ENCODE peak calls at places on chromosomes 3 and 15, in seven cellular contexts. One of them, this sample, is unnamed.

GRCh38 chr3:111303760-111304159 is 232.1 kb downstream of the NECTIN3 start:
- DNase-seq in body of pancreas: no peak
- DNase-seq in renal cortical epithelial cell: no peak
- DNase-seq in thoracic aorta: no peak
- DNase-seq in stimulated activated CD8-positive, alpha-beta memory T cell treated with anti-CD3 and anti-CD28 coated beads, Interleukin-4, amount 100 ng/mL, for 4 hours: no peak
- DNase-seq in left lobe of liver: no peak
- DNase-seq in posterior vena cava: no peak
- DNase-seq in this sample: no peak

GRCh38 chr3:114361391-114361790 is 67.6 kb downstream of the TIGIT start:
- DNase-seq in body of pancreas: no peak
- DNase-seq in renal cortical epithelial cell: peak
- DNase-seq in thoracic aorta: no peak
- DNase-seq in stimulated activated CD8-positive, alpha-beta memory T cell treated with anti-CD3 and anti-CD28 coated beads, Interleukin-4, amount 100 ng/mL, for 4 hours: no peak
- DNase-seq in left lobe of liver: no peak
- DNase-seq in posterior vena cava: no peak
- DNase-seq in this sample: no peak

GRCh38 chr3:29057326-29057725 is 223.5 kb upstream of the RBMS3 start:
- DNase-seq in body of pancreas: no peak
- DNase-seq in renal cortical epithelial cell: peak
- DNase-seq in thoracic aorta: no peak
- DNase-seq in stimulated activated CD8-positive, alpha-beta memory T cell treated with anti-CD3 and anti-CD28 coated beads, Interleukin-4, amount 100 ng/mL, for 4 hours: no peak
- DNase-seq in left lobe of liver: no peak
- DNase-seq in posterior vena cava: no peak
- DNase-seq in this sample: no peak

GRCh38 chr15:64571857-64572291 is 111.5 kb downstream of the ZNF609 start:
- DNase-seq in body of pancreas: peak
- DNase-seq in renal cortical epithelial cell: peak
- DNase-seq in thoracic aorta: no peak
- DNase-seq in stimulated activated CD8-positive, alpha-beta memory T cell treated with anti-CD3 and anti-CD28 coated beads, Interleukin-4, amount 100 ng/mL, for 4 hours: no peak
- DNase-seq in left lobe of liver: no peak
- DNase-seq in posterior vena cava: no peak
- DNase-seq in this sample: no peak

GRCh38 chr3:129650256-129650872 is 43.9 kb upstream of the PLXND1 start:
- DNase-seq in body of pancreas: peak
- DNase-seq in renal cortical epithelial cell: peak
- DNase-seq in thoracic aorta: peak
- DNase-seq in stimulated activated CD8-positive, alpha-beta memory T cell treated with anti-CD3 and anti-CD28 coated beads, Interleukin-4, amount 100 ng/mL, for 4 hours: peak
- DNase-seq in left lobe of liver: peak
- DNase-seq in posterior vena cava: peak
- DNase-seq in this sample: no peak

GRCh38 chr3:170697803-170698350 is 112.0 kb upstream of the SLC7A14 start:
- DNase-seq in body of pancreas: no peak
- DNase-seq in renal cortical epithelial cell: no peak
- DNase-seq in thoracic aorta: no peak
- DNase-seq in stimulated activated CD8-positive, alpha-beta memory T cell treated with anti-CD3 and anti-CD28 coated beads, Interleukin-4, amount 100 ng/mL, for 4 hours: no peak
- DNase-seq in left lobe of liver: no peak
- DNase-seq in posterior vena cava: no peak
- DNase-seq in this sample: no peak

GRCh38 chr3:141454906-141455602 is 31.8 kb upstream of the RASA2 start:
- DNase-seq in body of pancreas: no peak
- DNase-seq in renal cortical epithelial cell: peak
- DNase-seq in thoracic aorta: no peak
- DNase-seq in stimulated activated CD8-positive, alpha-beta memory T cell treated with anti-CD3 and anti-CD28 coated beads, Interleukin-4, amount 100 ng/mL, for 4 hours: no peak
- DNase-seq in left lobe of liver: no peak
- DNase-seq in posterior vena cava: no peak
- DNase-seq in this sample: no peak

GRCh38 chr15:68354923-68355322 is 77.0 kb downstream of the ITGA11 start:
- DNase-seq in body of pancreas: no peak
- DNase-seq in renal cortical epithelial cell: peak
- DNase-seq in thoracic aorta: no peak
- DNase-seq in stimulated activated CD8-positive, alpha-beta memory T cell treated with anti-CD3 and anti-CD28 coated beads, Interleukin-4, amount 100 ng/mL, for 4 hours: no peak
- DNase-seq in left lobe of liver: no peak
- DNase-seq in posterior vena cava: no peak
- DNase-seq in this sample: no peak

GRCh38 chr15:35992791-35993190 is 446.8 kb upstream of the DPH6 start:
- DNase-seq in body of pancreas: no peak
- DNase-seq in renal cortical epithelial cell: no peak
- DNase-seq in thoracic aorta: no peak
- DNase-seq in stimulated activated CD8-positive, alpha-beta memory T cell treated with anti-CD3 and anti-CD28 coated beads, Interleukin-4, amount 100 ng/mL, for 4 hours: no peak
- DNase-seq in left lobe of liver: no peak
- DNase-seq in posterior vena cava: no peak
- DNase-seq in this sample: no peak

GRCh38 chr15:74422723-74423442 is 10.9 kb downstream of the SEMA7A start:
- DNase-seq in body of pancreas: no peak
- DNase-seq in renal cortical epithelial cell: peak
- DNase-seq in thoracic aorta: no peak
- DNase-seq in stimulated activated CD8-positive, alpha-beta memory T cell treated with anti-CD3 and anti-CD28 coated beads, Interleukin-4, amount 100 ng/mL, for 4 hours: no peak
- DNase-seq in left lobe of liver: no peak
- DNase-seq in posterior vena cava: no peak
- DNase-seq in this sample: no peak

GRCh38 chr15:67806539-67806935 is 18.8 kb upstream of the SKOR1 start:
- DNase-seq in body of pancreas: no peak
- DNase-seq in renal cortical epithelial cell: no peak
- DNase-seq in thoracic aorta: no peak
- DNase-seq in stimulated activated CD8-positive, alpha-beta memory T cell treated with anti-CD3 and anti-CD28 coated beads, Interleukin-4, amount 100 ng/mL, for 4 hours: no peak
- DNase-seq in left lobe of liver: peak
- DNase-seq in posterior vena cava: no peak
- DNase-seq in this sample: no peak

GRCh38 chr3:47980795-47981194 is 35.4 kb downstream of the MAP4 start:
- DNase-seq in body of pancreas: no peak
- DNase-seq in renal cortical epithelial cell: no peak
- DNase-seq in thoracic aorta: no peak
- DNase-seq in stimulated activated CD8-positive, alpha-beta memory T cell treated with anti-CD3 and anti-CD28 coated beads, Interleukin-4, amount 100 ng/mL, for 4 hours: no peak
- DNase-seq in left lobe of liver: no peak
- DNase-seq in posterior vena cava: no peak
- DNase-seq in this sample: no peak

GRCh38 chr15:78368671-78369070 is 28.5 kb downstream of the CRABP1 start:
- DNase-seq in body of pancreas: no peak
- DNase-seq in renal cortical epithelial cell: no peak
- DNase-seq in thoracic aorta: no peak
- DNase-seq in stimulated activated CD8-positive, alpha-beta memory T cell treated with anti-CD3 and anti-CD28 coated beads, Interleukin-4, amount 100 ng/mL, for 4 hours: no peak
- DNase-seq in left lobe of liver: peak
- DNase-seq in posterior vena cava: peak
- DNase-seq in this sample: no peak

GRCh38 chr3:167684389-167684993 is 30.7 kb upstream of the WDR49 start:
- DNase-seq in body of pancreas: peak
- DNase-seq in renal cortical epithelial cell: peak
- DNase-seq in thoracic aorta: peak
- DNase-seq in stimulated activated CD8-positive, alpha-beta memory T cell treated with anti-CD3 and anti-CD28 coated beads, Interleukin-4, amount 100 ng/mL, for 4 hours: no peak
- DNase-seq in left lobe of liver: no peak
- DNase-seq in posterior vena cava: no peak
- DNase-seq in this sample: peak

GRCh38 chr3:124558898-124559649 is 171.2 kb upstream of the UMPS start:
- DNase-seq in body of pancreas: peak
- DNase-seq in renal cortical epithelial cell: peak
- DNase-seq in thoracic aorta: peak
- DNase-seq in stimulated activated CD8-positive, alpha-beta memory T cell treated with anti-CD3 and anti-CD28 coated beads, Interleukin-4, amount 100 ng/mL, for 4 hours: no peak
- DNase-seq in left lobe of liver: peak
- DNase-seq in posterior vena cava: peak
- DNase-seq in this sample: no peak

GRCh38 chr15:93029613-93030429 is 59.2 kb downstream of the RGMA start:
- DNase-seq in body of pancreas: no peak
- DNase-seq in renal cortical epithelial cell: peak
- DNase-seq in thoracic aorta: peak
- DNase-seq in stimulated activated CD8-positive, alpha-beta memory T cell treated with anti-CD3 and anti-CD28 coated beads, Interleukin-4, amount 100 ng/mL, for 4 hours: no peak
- DNase-seq in left lobe of liver: peak
- DNase-seq in posterior vena cava: peak
- DNase-seq in this sample: no peak

GRCh38 chr15:80228959-80229610 is 22.9 kb downstream of the CTXND1 start:
- DNase-seq in body of pancreas: no peak
- DNase-seq in renal cortical epithelial cell: peak
- DNase-seq in thoracic aorta: no peak
- DNase-seq in stimulated activated CD8-positive, alpha-beta memory T cell treated with anti-CD3 and anti-CD28 coated beads, Interleukin-4, amount 100 ng/mL, for 4 hours: no peak
- DNase-seq in left lobe of liver: peak
- DNase-seq in posterior vena cava: no peak
- DNase-seq in this sample: no peak

GRCh38 chr15:73866881-73867410 is 6.4 kb upstream of the TBC1D21 start:
- DNase-seq in body of pancreas: no peak
- DNase-seq in renal cortical epithelial cell: no peak
- DNase-seq in thoracic aorta: no peak
- DNase-seq in stimulated activated CD8-positive, alpha-beta memory T cell treated with anti-CD3 and anti-CD28 coated beads, Interleukin-4, amount 100 ng/mL, for 4 hours: no peak
- DNase-seq in left lobe of liver: peak
- DNase-seq in posterior vena cava: no peak
- DNase-seq in this sample: no peak

GRCh38 chr3:11250902-11251806 is 21.0 kb upstream of the ATG7 start:
- DNase-seq in body of pancreas: no peak
- DNase-seq in renal cortical epithelial cell: no peak
- DNase-seq in thoracic aorta: no peak
- DNase-seq in stimulated activated CD8-positive, alpha-beta memory T cell treated with anti-CD3 and anti-CD28 coated beads, Interleukin-4, amount 100 ng/mL, for 4 hours: no peak
- DNase-seq in left lobe of liver: no peak
- DNase-seq in posterior vena cava: no peak
- DNase-seq in this sample: no peak

GRCh38 chr3:42780892-42781700 is 8.0 kb upstream of the CCDC13 start:
- DNase-seq in body of pancreas: no peak
- DNase-seq in renal cortical epithelial cell: peak
- DNase-seq in thoracic aorta: no peak
- DNase-seq in stimulated activated CD8-positive, alpha-beta memory T cell treated with anti-CD3 and anti-CD28 coated beads, Interleukin-4, amount 100 ng/mL, for 4 hours: no peak
- DNase-seq in left lobe of liver: no peak
- DNase-seq in posterior vena cava: no peak
- DNase-seq in this sample: no peak

GRCh38 chr3:109927161-109927560 is 589.8 kb upstream of the DPPA4 start:
- DNase-seq in body of pancreas: no peak
- DNase-seq in renal cortical epithelial cell: peak
- DNase-seq in thoracic aorta: no peak
- DNase-seq in stimulated activated CD8-positive, alpha-beta memory T cell treated with anti-CD3 and anti-CD28 coated beads, Interleukin-4, amount 100 ng/mL, for 4 hours: no peak
- DNase-seq in left lobe of liver: no peak
- DNase-seq in posterior vena cava: no peak
- DNase-seq in this sample: no peak

GRCh38 chr3:195015021-195015420 is 255.9 kb downstream of the XXYLT1 start:
- DNase-seq in body of pancreas: no peak
- DNase-seq in renal cortical epithelial cell: no peak
- DNase-seq in thoracic aorta: no peak
- DNase-seq in stimulated activated CD8-positive, alpha-beta memory T cell treated with anti-CD3 and anti-CD28 coated beads, Interleukin-4, amount 100 ng/mL, for 4 hours: no peak
- DNase-seq in left lobe of liver: peak
- DNase-seq in posterior vena cava: peak
- DNase-seq in this sample: no peak